ENCODE peak calls at places on chromosome 9, in ten cellular contexts. S is CD8-positive, alpha-beta memory T cell; B is spleen; N is tibial artery; O is left ventricle myocardium inferior; Y is naive thymus-derived CD4-positive, alpha-beta T cell; W is breast epithelium; Q is heart right ventricle; P is thoracic aorta; M is HepG2. I is an unnamed sample. For H3K36me3, the result is how much of the 10 kb centered on the place peaks cover.

GRCh38 chr9:85178486-85178885 is 509.0 kb downstream of the NTRK2 start:
- DNase-seq in S (no peak), B (no peak), N (no peak), O (no peak), Y (no peak), W (no peak), Q (no peak), P (no peak), M (no peak), I (no peak)

GRCh38 chr9:116361558-116361957 is 208.0 kb downstream of the PAPPA start:
- DNase-seq in S (no peak), B (no peak), N (no peak), O (no peak), Y (no peak), W (no peak), Q (no peak), P (no peak), M (no peak), I (no peak)

GRCh38 chr9:122100756-122101155 is 7.6 kb upstream of the TTLL11 start:
- DNase-seq in S (no peak), B (no peak), N (peak), O (no peak), Y (no peak), W (no peak), Q (no peak), P (no peak), M (no peak), I (no peak)

GRCh38 chr9:76662476-76663281 is 101.6 kb upstream of the PCA3 start:
- DNase-seq in S (no peak), B (no peak), N (no peak), O (no peak), Y (no peak), W (no peak), Q (no peak), P (no peak), M (no peak), I (no peak)

GRCh38 chr9:70012569-70012968 is 31.1 kb upstream of the MAMDC2 start:
- DNase-seq in S (no peak), B (no peak), N (no peak), O (no peak), Y (no peak), W (no peak), Q (no peak), P (no peak), M (no peak), I (no peak)

GRCh38 chr9:128389395-128390149 is 18.4 kb downstream of the URM1 start:
- DNase-seq in S (no peak), B (no peak), N (no peak), O (no peak), Y (no peak), W (no peak), Q (no peak), P (no peak), M (no peak), I (no peak)

GRCh38 chr9:16003785-16004184 is 450.9 kb downstream of the CCDC171 start:
- DNase-seq in S (no peak), B (no peak), N (no peak), O (no peak), Y (no peak), W (no peak), Q (no peak), P (no peak), M (no peak), I (no peak)

GRCh38 chr9:93326056-93326455 is 125.4 kb upstream of the FAM120A start:
- DNase-seq in S (no peak), B (no peak), N (no peak), O (no peak), Y (no peak), W (no peak), Q (no peak), P (no peak), M (no peak), I (no peak)

GRCh38 chr9:132507670-132508469 is 74.5 kb upstream of the BARHL1 start:
- DNase-seq in S (peak), B (peak), N (no peak), O (peak), Y (peak), W (peak), Q (peak), P (no peak), M (peak), I (no peak)

GRCh38 chr9:11558043-11558442 is 945.2 kb upstream of the PTPRD start:
- DNase-seq in S (no peak), B (no peak), N (no peak), O (no peak), Y (no peak), W (no peak), Q (no peak), P (no peak), M (no peak), I (no peak)

GRCh38 chr9:72154468-72155281 is 5.4 kb downstream of the GDA start:
- DNase-seq in S (no peak), B (no peak), N (no peak), O (no peak), Y (no peak), W (no peak), Q (no peak), P (no peak), M (peak), I (no peak)

GRCh38 chr9:86239053-86239770 is 20.2 kb downstream of the C9orf153 start:
- DNase-seq in S (no peak), B (no peak), N (no peak), O (no peak), Y (no peak), W (no peak), Q (no peak), P (no peak), M (no peak), I (no peak)

GRCh38 chr9:114969269-114969668 is 38.9 kb upstream of the TNFSF8 start:
- DNase-seq in S (no peak), B (no peak), N (no peak), O (no peak), Y (no peak), W (no peak), Q (no peak), P (no peak), M (no peak), I (no peak)

GRCh38 chr9:120869360-120869687 is 7.7 kb downstream of the PHF19 start:
- DNase-seq in S (no peak), B (no peak), N (no peak), O (no peak), Y (no peak), W (no peak), Q (no peak), P (no peak), M (no peak), I (no peak)

GRCh38 chr9:92263131-92263530 is 30.4 kb downstream of the IARS1 start:
- DNase-seq in S (no peak), B (no peak), N (no peak), O (no peak), Y (no peak), W (no peak), Q (no peak), P (no peak), M (no peak), I (no peak)

GRCh38 chr9:107190031-107190935 is 92.8 kb upstream of the RAD23B start:
- DNase-seq in S (no peak), B (no peak), N (no peak), O (no peak), Y (no peak), W (no peak), Q (no peak), P (no peak), M (peak), I (no peak)

GRCh38 chr9:16221822-16222547 is 648.5 kb downstream of the BNC2 start:
- DNase-seq in S (no peak), B (no peak), N (no peak), O (no peak), Y (no peak), W (no peak), Q (no peak), P (no peak), M (no peak), I (no peak)

DNA sequence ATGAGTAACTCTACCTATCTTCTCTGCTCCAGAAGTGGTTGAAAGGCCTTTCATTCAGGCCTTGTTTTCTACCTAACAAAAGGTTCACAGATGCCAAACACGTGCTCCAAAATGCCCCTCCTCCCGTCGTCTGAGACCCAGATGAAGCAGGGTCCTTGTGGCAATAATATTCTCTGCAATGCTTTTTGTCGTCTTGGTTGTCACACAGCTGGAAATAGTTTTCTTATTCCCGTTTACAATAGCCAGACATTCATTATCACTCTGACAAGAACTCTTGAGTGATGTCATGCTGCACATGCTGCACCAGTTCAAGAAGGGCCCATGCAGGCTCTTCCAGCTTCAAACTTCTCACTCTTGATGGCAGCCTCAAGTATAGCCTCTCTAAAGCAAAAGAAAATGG is 7.8 kb downstream of the LPAR1 start:
- DNase-seq in S (no peak), B (no peak), N (no peak), O (no peak), Y (no peak), W (no peak), Q (no peak), P (no peak), M (no peak), I (no peak)
- H3K36me3 ChIP-seq in S (under half), B (under half), N (under half), O (under half), Y (under half), W (under half), Q (under half), P (under half), M (under half), I (under half)

DNA sequence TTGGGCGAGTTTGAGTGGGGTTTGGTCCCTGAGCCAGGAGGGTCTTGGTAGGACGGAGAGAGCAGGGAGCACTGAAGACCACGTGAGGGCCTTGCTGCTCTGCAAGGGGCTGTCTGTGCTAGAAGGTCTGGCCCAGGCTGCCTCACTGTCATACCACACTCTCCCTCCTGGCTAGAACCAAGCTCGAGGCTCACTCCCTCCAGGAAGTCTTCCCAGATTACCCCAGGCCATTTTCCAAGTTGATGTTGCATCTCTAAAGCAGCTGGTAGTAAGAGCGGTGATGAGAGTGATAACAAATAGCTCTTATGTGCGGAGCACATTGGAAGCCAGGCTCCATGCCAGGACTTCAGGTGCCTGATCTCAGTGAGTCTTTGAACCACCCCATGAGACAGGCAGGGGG is 6.6 kb downstream of the MYMK start:
- DNase-seq in S (no peak), B (no peak), N (no peak), O (no peak), Y (no peak), W (no peak), Q (no peak), P (no peak), M (no peak), I (no peak)
- H3K36me3 ChIP-seq in S (under half), B (under half), N (under half), O (under half), Y (under half), W (under half), Q (under half), P (under half), M (under half), I (under half)

GRCh38 chr9:136964171-136964689 is 12.2 kb downstream of the LCN12 start:
- DNase-seq in S (no peak), B (no peak), N (no peak), O (no peak), Y (no peak), W (no peak), Q (no peak), P (no peak), M (no peak), I (no peak)
- H3K36me3 ChIP-seq in S (under half), B (under half), N (under half), O (under half), Y (under half), W (under half), Q (under half), P (under half), M (under half), I (under half)

DNA sequence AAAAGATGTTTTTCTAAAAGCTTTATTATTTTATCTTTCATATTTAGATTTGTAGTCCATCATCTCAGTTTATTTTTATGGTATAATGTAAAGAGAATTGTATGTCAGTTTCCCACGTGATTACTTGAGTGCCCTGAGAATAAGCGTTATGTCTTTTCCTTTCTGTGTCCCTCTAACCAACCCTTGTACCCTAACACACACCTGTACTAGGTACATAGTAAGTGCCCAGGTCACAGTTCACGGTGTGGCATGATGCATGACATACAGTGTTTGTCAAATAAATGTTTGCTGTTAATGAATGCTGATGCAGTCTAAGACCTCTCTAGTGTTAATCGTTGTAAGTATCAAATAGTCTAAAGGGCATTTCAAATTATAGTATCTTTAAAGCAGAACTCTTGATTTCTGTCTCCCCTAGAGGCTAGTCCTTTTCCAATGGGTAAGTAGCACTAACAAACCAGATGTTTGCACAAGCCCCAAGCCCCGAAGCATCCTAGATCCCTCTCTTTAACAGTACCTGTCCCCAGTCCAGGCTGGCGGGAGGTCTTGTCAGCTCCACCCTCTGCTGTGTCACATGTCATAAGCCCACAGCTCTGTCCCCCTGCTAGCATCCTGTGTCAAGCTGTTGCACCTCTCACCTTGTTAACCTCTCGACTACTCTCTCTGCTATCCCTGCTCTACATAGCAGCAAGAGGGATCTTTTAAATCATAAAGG is 23.7 kb downstream of the NUP214 start:
- DNase-seq in S (peak), B (no peak), N (no peak), O (no peak), Y (no peak), W (no peak), Q (no peak), P (no peak), M (no peak), I (no peak)
- H3K36me3 ChIP-seq in S (half or more), B (under half), N (half or more), O (half or more), Y (half or more), W (under half), Q (half or more), P (half or more), M (under half), I (half or more)

GRCh38 chr9:134699343-134699740 is 57.7 kb downstream of the COL5A1 start:
- DNase-seq in S (no peak), B (no peak), N (no peak), O (no peak), Y (no peak), W (no peak), Q (no peak), P (no peak), M (no peak), I (no peak)

GRCh38 chr9:134702291-134702690 is 60.7 kb downstream of the COL5A1 start:
- DNase-seq in S (no peak), B (no peak), N (no peak), O (no peak), Y (no peak), W (no peak), Q (no peak), P (no peak), M (no peak), I (no peak)

GRCh38 chr9:134704499-134704898 is 62.9 kb downstream of the COL5A1 start:
- DNase-seq in S (no peak), B (no peak), N (no peak), O (no peak), Y (no peak), W (no peak), Q (no peak), P (no peak), M (no peak), I (no peak)

GRCh38 chr9:134700636-134701350 is 59.2 kb downstream of the COL5A1 start:
- DNase-seq in S (no peak), B (no peak), N (no peak), O (no peak), Y (no peak), W (no peak), Q (no peak), P (no peak), M (no peak), I (no peak)

DNA sequence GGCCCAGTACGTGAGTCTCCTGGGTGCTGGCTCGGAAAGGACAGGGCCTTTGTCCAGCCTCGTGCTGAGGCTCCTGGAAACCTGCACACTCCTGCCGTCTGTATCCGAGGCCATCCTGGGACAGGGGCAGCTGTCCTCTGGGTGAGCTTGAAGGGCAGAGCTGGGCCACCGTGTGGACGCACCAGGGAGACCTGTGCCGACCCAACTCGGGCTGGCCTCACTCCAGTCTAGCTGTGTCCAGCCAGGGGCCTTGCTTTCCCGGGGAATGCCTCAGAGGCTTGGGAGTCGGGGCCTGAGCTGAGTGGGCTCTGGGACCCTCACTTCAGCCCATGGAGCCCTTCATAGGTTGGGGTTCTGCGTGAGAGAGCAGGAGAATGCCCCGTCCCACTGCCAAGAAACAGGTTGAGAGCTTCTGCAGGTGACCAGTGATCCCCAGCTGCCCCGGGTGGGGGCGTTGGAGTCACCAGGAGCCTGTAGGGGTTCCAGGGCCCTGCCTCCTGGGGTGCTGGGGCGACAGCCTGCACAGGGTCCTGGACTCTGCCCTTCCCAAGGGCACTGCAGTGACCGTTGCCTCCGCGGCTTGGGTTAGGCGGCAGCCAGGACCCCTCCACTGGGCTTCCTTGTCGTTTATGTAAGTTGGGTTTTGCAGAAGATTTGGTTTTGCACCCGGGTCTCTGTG is 60.1 kb downstream of the COL5A1 start:
- DNase-seq in S (no peak), B (no peak), N (no peak), O (no peak), Y (no peak), W (no peak), Q (no peak), P (no peak), M (no peak), I (no peak)
- H3K36me3 ChIP-seq in S (under half), B (under half), N (under half), O (under half), Y (under half), W (under half), Q (under half), P (under half), M (under half), I (under half)

DNA sequence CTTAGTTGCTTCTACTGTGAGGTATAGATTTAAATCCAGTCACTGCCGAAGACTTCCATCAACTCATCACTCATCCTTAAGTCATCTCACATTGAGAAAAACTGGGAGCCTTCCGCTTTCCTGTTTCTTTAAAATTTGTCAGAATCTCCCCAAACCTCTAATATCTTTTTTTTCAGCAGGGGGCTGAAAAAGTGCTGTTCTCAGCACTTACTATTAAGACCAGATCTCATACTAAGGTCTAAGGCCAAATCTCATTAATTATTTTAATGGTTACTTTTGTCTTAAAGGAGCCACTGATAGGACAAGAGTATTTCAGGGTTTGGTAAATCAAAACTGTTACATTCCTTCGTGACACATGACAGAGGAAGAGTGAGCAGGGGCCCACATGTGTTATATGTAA is 134.6 kb upstream of the PRSS3 start:
- DNase-seq in S (no peak), B (no peak), N (no peak), O (no peak), Y (no peak), W (no peak), Q (no peak), P (no peak), M (no peak), I (no peak)
- H3K36me3 ChIP-seq in S (under half), B (under half), N (under half), O (under half), Y (under half), W (under half), Q (under half), P (under half), M (under half), I (under half)

I was measured in vagina.